ENCODE peak calls at places on chromosomes 16 and 17, in five cellular contexts. T is uterus; M is naive thymus-derived CD4-positive, alpha-beta T cell; X is colonic mucosa; J is CD4-positive, alpha-beta T cell. U is an unnamed sample.
A peak's percentile ranks its signal among the peaks of the same experiment; 100 is the strongest.

GRCh38 chr16:79098897-79099296 is 501.6 kb downstream of the MAF start:
- DNase-seq in T (no peak), M (no peak), X (no peak), J (no peak), U (no peak)

GRCh38 chr16:57475711-57476339 is 10.5 kb downstream of the DOK4 start:
- DNase-seq in T (no peak), M (peak; percentile 72), X (no peak), J (peak; percentile 39), U (peak; percentile 59)

GRCh38 chr16:88478115-88478514 is 25.0 kb downstream of the ZFPM1 start:
- DNase-seq in T (no peak), M (peak; percentile 52), X (no peak), J (peak; percentile 27), U (no peak)

GRCh38 chr17:65595071-65595655 is 33.7 kb upstream of the AXIN2 start:
- DNase-seq in T (peak; percentile 23), M (no peak), X (no peak), J (no peak), U (no peak)

GRCh38 chr17:1134634-1135324 is 45.0 kb downstream of the ABR start:
- DNase-seq in T (no peak), M (no peak), X (no peak), J (no peak), U (no peak)

GRCh38 chr16:57645691-57646387 is 17.4 kb downstream of the ADGRG1 start:
- DNase-seq in T (no peak), M (no peak), X (no peak), J (no peak), U (no peak)

GRCh38 chr17:81121841-81122733 is 43.2 kb upstream of the PVALEF start:
- DNase-seq in T (no peak), M (no peak), X (no peak), J (no peak), U (no peak)

GRCh38 chr17:6526362-6527152 is 29.8 kb downstream of the PITPNM3 start:
- DNase-seq in T (no peak), M (no peak), X (no peak), J (no peak), U (no peak)

GRCh38 chr16:84976644-84977400 is 34.5 kb downstream of the ZDHHC7 start:
- DNase-seq in T (no peak), M (no peak), X (peak; percentile 49), J (no peak), U (no peak)

GRCh38 chr16:68972720-68973119 is 129.4 kb downstream of the TANGO6 start:
- DNase-seq in T (no peak), M (no peak), X (no peak), J (no peak), U (no peak)

GRCh38 chr17:49315551-49315951 is 46.5 kb downstream of the ZNF652 start:
- DNase-seq in T (peak; percentile 62), M (peak; percentile 78), X (peak; percentile 80), J (peak; percentile 70), U (peak; percentile 59)

GRCh38 chr16:89020925-89021595 is 44.1 kb upstream of the CBFA2T3 start:
- DNase-seq in T (no peak), M (no peak), X (no peak), J (no peak), U (no peak)

GRCh38 chr17:43031666-43032065 is 6.6 kb downstream of the RND2 start:
- DNase-seq in T (no peak), M (no peak), X (no peak), J (no peak), U (no peak)

GRCh38 chr17:82592751-82593589 is 55.3 kb downstream of the WDR45B start:
- DNase-seq in T (peak; percentile 82), M (peak; percentile 81), X (peak; percentile 84), J (peak; percentile 42), U (peak; percentile 51)

GRCh38 chr17:37717627-37718382 is 27.1 kb downstream of the HNF1B start:
- DNase-seq in T (no peak), M (no peak), X (no peak), J (no peak), U (no peak)

GRCh38 chr16:81921415-81921814 is 89.9 kb downstream of the SDR42E1 start:
- DNase-seq in T (no peak), M (no peak), X (no peak), J (no peak), U (no peak)

GRCh38 chr16:28311913-28312312 is 19.6 kb downstream of the SBK1 start:
- DNase-seq in T (no peak), M (no peak), X (no peak), J (no peak), U (no peak)

GRCh38 chr17:32498362-32498761 is 11.6 kb downstream of the CDK5R1 start:
- DNase-seq in T (no peak), M (no peak), X (no peak), J (no peak), U (no peak)

GRCh38 chr17:69254187-69254586 is 25.6 kb upstream of the ABCA10 start:
- DNase-seq in T (no peak), M (no peak), X (no peak), J (no peak), U (no peak)

GRCh38 chr17:77691216-77692085 is 267.1 kb upstream of the TNRC6C start:
- DNase-seq in T (no peak), M (no peak), X (no peak), J (no peak), U (no peak)

GRCh38 chr16:56965939-56966515 is 4.3 kb downstream of the CETP start:
- DNase-seq in T (no peak), M (no peak), X (no peak), J (no peak), U (no peak)

GRCh38 chr17:7932949-7933348 is 943 bp downstream of the CNTROB start:
- DNase-seq in T (peak; percentile 45), M (no peak), X (peak; percentile 61), J (no peak), U (no peak)

GRCh38 chr16:81448154-81449131 is 3.8 kb downstream of the CMIP start:
- DNase-seq in T (no peak), M (no peak), X (peak; percentile 92), J (no peak), U (no peak)

GRCh38 chr17:39487946-39488345 is 26.7 kb downstream of the CDK12 start:
- DNase-seq in T (no peak), M (no peak), X (no peak), J (no peak), U (no peak)

GRCh38 chr17:3678095-3678820 is 9.6 kb downstream of the EMC6 start:
- DNase-seq in T (no peak), M (peak; percentile 6), X (no peak), J (no peak), U (no peak)

GRCh38 chr17:81399481-81400153 is 4.4 kb downstream of the BAHCC1 start:
- DNase-seq in T (no peak), M (no peak), X (no peak), J (no peak), U (no peak)

GRCh38 chr16:57590654-57591085 is 37.8 kb upstream of the ADGRG1 start:
- DNase-seq in T (no peak), M (no peak), X (no peak), J (no peak), U (no peak)

GRCh38 chr17:76716146-76716833 is 5.5 kb upstream of the MXRA7 start:
- DNase-seq in T (peak; percentile 15), M (peak; percentile 46), X (no peak), J (no peak), U (peak; percentile 21)

GRCh38 chr17:16820161-16820877 is 130.3 kb downstream of the CCDC144A start:
- DNase-seq in T (no peak), M (no peak), X (peak; percentile 60), J (no peak), U (no peak)

GRCh38 chr17:58527306-58527705 is 12.9 kb upstream of the MTMR4 start:
- DNase-seq in T (no peak), M (no peak), X (no peak), J (no peak), U (no peak)

GRCh38 chr17:65198653-65199382 is 61.6 kb downstream of the RGS9 start:
- DNase-seq in T (no peak), M (peak; percentile 38), X (no peak), J (no peak), U (no peak)

GRCh38 chr16:57977418-57978069 is 6.6 kb upstream of the CNGB1 start:
- DNase-seq in T (no peak), M (no peak), X (no peak), J (no peak), U (no peak)

GRCh38 chr17:17742133-17742621 is 60.9 kb downstream of the RAI1 start:
- DNase-seq in T (no peak), M (no peak), X (no peak), J (no peak), U (no peak)

GRCh38 chr17:69524854-69525253 is 110.4 kb downstream of the MAP2K6 start:
- DNase-seq in T (no peak), M (no peak), X (no peak), J (no peak), U (no peak)

GRCh38 chr16:57617604-57618111 is 10.8 kb upstream of the ADGRG1 start:
- DNase-seq in T (no peak), M (no peak), X (peak; percentile 17), J (no peak), U (no peak)

GRCh38 chr16:70688266-70688742 is 2.5 kb upstream of the MTSS2 start:
- DNase-seq in T (peak; percentile 76), M (peak; percentile 2), X (peak; percentile 58), J (no peak), U (no peak)

GRCh38 chr17:38868095-38868967 is 1.5 kb upstream of the LASP1 start:
- DNase-seq in T (peak; percentile 70), M (peak; percentile 36), X (peak; percentile 63), J (no peak), U (no peak)

GRCh38 chr16:81419806-81420205 is 24.8 kb upstream of the CMIP start:
- DNase-seq in T (no peak), M (no peak), X (no peak), J (no peak), U (no peak)

GRCh38 chr16:49280022-49280741 is 1.5 kb downstream of the CBLN1 start:
- DNase-seq in T (no peak), M (no peak), X (no peak), J (no peak), U (no peak)

GRCh38 chr16:35173295-35173694 is 1713.9 kb downstream of the TP53TG3F start:
- DNase-seq in T (no peak), M (no peak), X (no peak), J (no peak), U (no peak)
- H3K9me3 ChIP-seq in T (no peaks in the 10 kb centered on the region), M (no peaks in the 10 kb centered on the region), X (no peaks in the 10 kb centered on the region), J (peaks cover 8% of the 10 kb centered on the region), U (no peaks in the 10 kb centered on the region)

GRCh38 chr17:51442112-51442865 is 181.9 kb downstream of the UTP18 start:
- DNase-seq in T (no peak), M (no peak), X (no peak), J (no peak), U (no peak)
- H3K9me3 ChIP-seq in T (no peaks in the 10 kb centered on the region), M (no peaks in the 10 kb centered on the region), X (no peaks in the 10 kb centered on the region), J (no peaks in the 10 kb centered on the region), U (no peaks in the 10 kb centered on the region)

GRCh38 chr16:30976486-30976885 is 8.5 kb upstream of the HSD3B7 start:
- DNase-seq in T (no peak), M (no peak), X (no peak), J (no peak), U (no peak)
- H3K9me3 ChIP-seq in T (no peaks in the 10 kb centered on the region), M (no peaks in the 10 kb centered on the region), X (no peaks in the 10 kb centered on the region), J (no peaks in the 10 kb centered on the region), U (no peaks in the 10 kb centered on the region)

DNA sequence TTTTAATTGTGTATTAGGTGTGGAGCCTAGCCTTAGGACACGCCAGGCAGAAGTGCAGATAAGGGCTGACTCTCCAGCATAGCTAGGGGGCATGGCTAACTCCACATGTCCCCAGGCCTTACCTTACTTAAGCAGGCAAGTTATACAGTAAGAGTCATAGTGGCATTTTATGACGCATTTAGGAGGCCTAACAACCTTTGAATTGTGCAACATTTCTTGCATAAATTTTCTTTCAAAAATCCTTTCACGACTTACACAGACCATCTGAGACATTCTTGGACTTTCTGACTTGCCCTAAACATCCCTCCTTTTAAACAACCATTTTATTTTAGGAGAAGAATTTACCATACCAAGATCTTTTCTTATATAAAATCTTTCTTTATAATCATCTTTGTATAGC is 187.2 kb downstream of the SPECC1 start:
- DNase-seq in T (no peak), M (no peak), X (no peak), J (no peak), U (no peak)
- H3K9me3 ChIP-seq in T (no peaks in the 10 kb centered on the region), M (no peaks in the 10 kb centered on the region), X (no peaks in the 10 kb centered on the region), J (no peaks in the 10 kb centered on the region), U (no peaks in the 10 kb centered on the region)

U was measured in T-helper 17 cell.